ENCODE peak calls at places on chromosomes 2 and 18, in four cellular contexts. One of them, this sample, is unnamed.

GRCh38 chr2:217551229-217551909 is 451.4 kb downstream of the TNS1 start:
- DNase-seq in hypothalamus: no peak
- DNase-seq in HTR-8/SVneo: peak; percentile 74
- DNase-seq in stimulated activated CD8-positive, alpha-beta memory T cell treated with anti-CD3 and anti-CD28 coated beads, Interleukin-7, amount 100 ng/mL, for 1 hour: no peak
- DNase-seq in this sample: peak; percentile 35

GRCh38 chr2:105470979-105471378 is 72.1 kb upstream of the FHL2 start:
- DNase-seq in hypothalamus: no peak
- DNase-seq in HTR-8/SVneo: no peak
- DNase-seq in stimulated activated CD8-positive, alpha-beta memory T cell treated with anti-CD3 and anti-CD28 coated beads, Interleukin-7, amount 100 ng/mL, for 1 hour: no peak
- DNase-seq in this sample: no peak

GRCh38 chr2:126786765-126787164 is 111.9 kb upstream of the TEX51 start:
- DNase-seq in hypothalamus: no peak
- DNase-seq in HTR-8/SVneo: no peak
- DNase-seq in stimulated activated CD8-positive, alpha-beta memory T cell treated with anti-CD3 and anti-CD28 coated beads, Interleukin-7, amount 100 ng/mL, for 1 hour: no peak
- DNase-seq in this sample: no peak

GRCh38 chr2:24597181-24597870 is 106.3 kb downstream of the NCOA1 start:
- DNase-seq in hypothalamus: no peak
- DNase-seq in HTR-8/SVneo: no peak
- DNase-seq in stimulated activated CD8-positive, alpha-beta memory T cell treated with anti-CD3 and anti-CD28 coated beads, Interleukin-7, amount 100 ng/mL, for 1 hour: no peak
- DNase-seq in this sample: no peak

GRCh38 chr18:24791736-24792135 is 331.3 kb downstream of the HRH4 start:
- DNase-seq in hypothalamus: no peak
- DNase-seq in HTR-8/SVneo: no peak
- DNase-seq in stimulated activated CD8-positive, alpha-beta memory T cell treated with anti-CD3 and anti-CD28 coated beads, Interleukin-7, amount 100 ng/mL, for 1 hour: no peak
- DNase-seq in this sample: no peak

GRCh38 chr2:174473796-174474195 is 13.0 kb downstream of the GPR155 start:
- DNase-seq in hypothalamus: no peak
- DNase-seq in HTR-8/SVneo: no peak
- DNase-seq in stimulated activated CD8-positive, alpha-beta memory T cell treated with anti-CD3 and anti-CD28 coated beads, Interleukin-7, amount 100 ng/mL, for 1 hour: no peak
- DNase-seq in this sample: no peak

GRCh38 chr2:76330865-76331264 is 620.1 kb upstream of the GCFC2 start:
- DNase-seq in hypothalamus: no peak
- DNase-seq in HTR-8/SVneo: no peak
- DNase-seq in stimulated activated CD8-positive, alpha-beta memory T cell treated with anti-CD3 and anti-CD28 coated beads, Interleukin-7, amount 100 ng/mL, for 1 hour: no peak
- DNase-seq in this sample: no peak

GRCh38 chr2:65436825-65437221 is 4.4 kb upstream of the SPRED2 start:
- DNase-seq in hypothalamus: no peak
- DNase-seq in HTR-8/SVneo: no peak
- DNase-seq in stimulated activated CD8-positive, alpha-beta memory T cell treated with anti-CD3 and anti-CD28 coated beads, Interleukin-7, amount 100 ng/mL, for 1 hour: no peak
- DNase-seq in this sample: no peak

GRCh38 chr2:222747526-222748160 is 76.2 kb downstream of the MOGAT1 start:
- DNase-seq in hypothalamus: no peak
- DNase-seq in HTR-8/SVneo: no peak
- DNase-seq in stimulated activated CD8-positive, alpha-beta memory T cell treated with anti-CD3 and anti-CD28 coated beads, Interleukin-7, amount 100 ng/mL, for 1 hour: no peak
- DNase-seq in this sample: no peak

GRCh38 chr2:84694088-84694622 is 177.9 kb downstream of the DNAH6 start:
- DNase-seq in hypothalamus: no peak
- DNase-seq in HTR-8/SVneo: no peak
- DNase-seq in stimulated activated CD8-positive, alpha-beta memory T cell treated with anti-CD3 and anti-CD28 coated beads, Interleukin-7, amount 100 ng/mL, for 1 hour: no peak
- DNase-seq in this sample: no peak

GRCh38 chr18:77209587-77209986 is 40.1 kb upstream of the GALR1 start:
- DNase-seq in hypothalamus: no peak
- DNase-seq in HTR-8/SVneo: no peak
- DNase-seq in stimulated activated CD8-positive, alpha-beta memory T cell treated with anti-CD3 and anti-CD28 coated beads, Interleukin-7, amount 100 ng/mL, for 1 hour: no peak
- DNase-seq in this sample: peak; percentile 27

GRCh38 chr2:237201461-237202287 is 116.0 kb downstream of the COPS8 start:
- DNase-seq in hypothalamus: no peak
- DNase-seq in HTR-8/SVneo: peak; percentile 89
- DNase-seq in stimulated activated CD8-positive, alpha-beta memory T cell treated with anti-CD3 and anti-CD28 coated beads, Interleukin-7, amount 100 ng/mL, for 1 hour: no peak
- DNase-seq in this sample: peak; percentile 67

GRCh38 chr2:36482576-36483214 is 115.3 kb downstream of the FEZ2 start:
- DNase-seq in hypothalamus: no peak
- DNase-seq in HTR-8/SVneo: no peak
- DNase-seq in stimulated activated CD8-positive, alpha-beta memory T cell treated with anti-CD3 and anti-CD28 coated beads, Interleukin-7, amount 100 ng/mL, for 1 hour: no peak
- DNase-seq in this sample: peak; percentile 51

GRCh38 chr2:52054824-52055223 is 1022.9 kb upstream of the NRXN1 start:
- DNase-seq in hypothalamus: no peak
- DNase-seq in HTR-8/SVneo: no peak
- DNase-seq in stimulated activated CD8-positive, alpha-beta memory T cell treated with anti-CD3 and anti-CD28 coated beads, Interleukin-7, amount 100 ng/mL, for 1 hour: no peak
- DNase-seq in this sample: no peak